ENCODE peak calls at places on chromosome 1, in six cellular contexts. One of them, this sample, is unnamed.

GRCh38 chr1:118429856-118430255 is 244.8 kb upstream of the SPAG17 start:
- DNase-seq in HuH-7.5: no peak
- DNase-seq in lower lobe of right lung: no peak
- DNase-seq in RPMI7951: no peak
- DNase-seq in thoracic aorta: no peak
- DNase-seq in MM.1S: no peak
- DNase-seq in this sample: no peak

GRCh38 chr1:55938376-55938850 is 641.0 kb downstream of the PLPP3 start:
- DNase-seq in thoracic aorta: no peak
- DNase-seq in HuH-7.5: no peak
- DNase-seq in lower lobe of right lung: no peak
- DNase-seq in MM.1S: no peak
- DNase-seq in RPMI7951: peak; percentile 23
- DNase-seq in this sample: peak; percentile 17

GRCh38 chr1:3954391-3955160 is 54.5 kb upstream of the C1orf174 start:
- DNase-seq in thoracic aorta: no peak
- DNase-seq in HuH-7.5: no peak
- DNase-seq in lower lobe of right lung: no peak
- DNase-seq in MM.1S: no peak
- DNase-seq in RPMI7951: no peak
- DNase-seq in this sample: no peak

GRCh38 chr1:220687809-220688208 is 2.4 kb upstream of the C1orf115 start:
- DNase-seq in RPMI7951: no peak
- DNase-seq in thoracic aorta: no peak
- DNase-seq in MM.1S: no peak
- DNase-seq in lower lobe of right lung: no peak
- DNase-seq in HuH-7.5: no peak
- DNase-seq in this sample: no peak

GRCh38 chr1:112818990-112819689 is 104.0 kb upstream of the PPM1J start:
- DNase-seq in HuH-7.5: no peak
- DNase-seq in RPMI7951: peak; percentile 79
- DNase-seq in thoracic aorta: no peak
- DNase-seq in lower lobe of right lung: no peak
- DNase-seq in MM.1S: no peak
- DNase-seq in this sample: no peak

GRCh38 chr1:54574158-54574778 is 26.2 kb downstream of the ACOT11 start:
- DNase-seq in RPMI7951: no peak
- DNase-seq in HuH-7.5: no peak
- DNase-seq in MM.1S: no peak
- DNase-seq in thoracic aorta: no peak
- DNase-seq in lower lobe of right lung: no peak
- DNase-seq in this sample: peak; percentile 37

GRCh38 chr1:160629286-160630210 is 17.3 kb downstream of the SLAMF1 start:
- DNase-seq in lower lobe of right lung: peak; percentile 54
- DNase-seq in RPMI7951: no peak
- DNase-seq in thoracic aorta: no peak
- DNase-seq in HuH-7.5: no peak
- DNase-seq in MM.1S: peak; percentile 78
- DNase-seq in this sample: peak; percentile 55

GRCh38 chr1:36517415-36517814 is 34.7 kb upstream of the CSF3R start:
- DNase-seq in HuH-7.5: no peak
- DNase-seq in lower lobe of right lung: no peak
- DNase-seq in MM.1S: no peak
- DNase-seq in RPMI7951: no peak
- DNase-seq in thoracic aorta: no peak
- DNase-seq in this sample: no peak

GRCh38 chr1:219533280-219533679 is 79.6 kb downstream of the ZC3H11B start:
- DNase-seq in thoracic aorta: no peak
- DNase-seq in RPMI7951: peak; percentile 16
- DNase-seq in lower lobe of right lung: no peak
- DNase-seq in MM.1S: no peak
- DNase-seq in HuH-7.5: no peak
- DNase-seq in this sample: no peak

GRCh38 chr1:201721131-201722049 is 107.6 kb upstream of the IPO9 start:
- DNase-seq in thoracic aorta: no peak
- DNase-seq in HuH-7.5: no peak
- DNase-seq in MM.1S: no peak
- DNase-seq in RPMI7951: peak; percentile 47
- DNase-seq in lower lobe of right lung: no peak
- DNase-seq in this sample: no peak